ENCODE peak calls at places on chromosomes 16 and 17, in eight cellular contexts. V is mucosa of descending colon; K is CD4-positive, CD25-positive, alpha-beta regulatory T cell; M is sigmoid colon; P is ascending aorta; G is pancreas; O is IMR-90; X is upper lobe of left lung. R is an unnamed sample. For H3K4me1 and H3K36me3, the result is how much of the 10 kb centered on the place peaks cover.

GRCh38 chr17:31609331-31609730 is 217.9 kb downstream of the RAB11FIP4 start:
- DNase-seq in O (no peak), M (no peak), V (no peak), G (no peak), X (no peak), K (no peak), P (no peak), R (no peak)

GRCh38 chr16:84396537-84397008 is 28.2 kb downstream of the ATP2C2 start:
- DNase-seq in O (peak), V (no peak), M (no peak), K (no peak), G (no peak), X (peak), P (no peak), R (no peak)

GRCh38 chr16:14449334-14449733 is 180.7 kb downstream of the PARN start:
- DNase-seq in K (no peak), G (no peak), V (no peak), M (no peak), O (no peak), X (no peak), P (no peak), R (no peak)

GRCh38 chr16:84989791-84990620 is 21.3 kb downstream of the ZDHHC7 start:
- DNase-seq in K (no peak), V (no peak), P (no peak), G (no peak), M (no peak), X (no peak), O (no peak), R (no peak)

GRCh38 chr16:26643519-26643918 is 423.2 kb upstream of the C16orf82 start:
- DNase-seq in K (no peak), G (no peak), O (no peak), V (no peak), P (no peak), M (no peak), X (no peak), R (no peak)

GRCh38 chr16:66580605-66581209 is 1.4 kb downstream of the CMTM2 start:
- DNase-seq in V (no peak), X (no peak), P (no peak), G (no peak), M (no peak), K (no peak), O (peak), R (no peak)

GRCh38 chr16:85611455-85612190 is 1.5 kb upstream of the GSE1 start:
- DNase-seq in X (peak), V (peak), P (peak), M (peak), O (peak), G (peak), K (peak), R (peak)

GRCh38 chr16:30053376-30054015 is 12.1 kb upstream of the ALDOA start:
- DNase-seq in X (no peak), M (no peak), G (no peak), V (no peak), K (no peak), P (no peak), O (peak), R (no peak)

GRCh38 chr17:81814748-81815645 is 11.0 kb downstream of the GCGR start:
- DNase-seq in K (no peak), V (no peak), O (no peak), G (peak), P (no peak), M (no peak), X (no peak), R (no peak)

GRCh38 chr17:81599719-81600486 is 37.0 kb downstream of the NPLOC4 start:
- DNase-seq in X (no peak), V (peak), K (no peak), M (peak), O (peak), G (no peak), P (no peak), R (no peak)

GRCh38 chr17:50064253-50064991 is 8.5 kb downstream of the ITGA3 start:
- DNase-seq in X (peak), V (no peak), K (no peak), M (peak), G (no peak), O (peak), P (peak), R (no peak)

GRCh38 chr17:44108440-44109311 is 14.8 kb downstream of the HDAC5 start:
- DNase-seq in P (peak), G (peak), X (peak), V (peak), M (peak), K (no peak), O (peak), R (peak)

GRCh38 chr16:57805176-57805575 is 2.9 kb upstream of the KIFC3 start:
- DNase-seq in X (no peak), K (no peak), V (no peak), G (peak), P (no peak), M (no peak), O (no peak), R (no peak)

GRCh38 chr17:38719943-38720641 is 10.0 kb upstream of the CISD3 start:
- DNase-seq in P (no peak), V (peak), X (no peak), O (no peak), M (no peak), K (no peak), G (peak), R (no peak)

GRCh38 chr17:9195346-9195870 is 174.1 kb downstream of the NTN1 start:
- DNase-seq in M (no peak), X (no peak), G (no peak), O (no peak), P (no peak), K (no peak), V (no peak), R (no peak)

GRCh38 chr17:77700165-77700881 is 258.2 kb upstream of the TNRC6C start:
- DNase-seq in X (no peak), K (no peak), V (no peak), O (no peak), G (no peak), P (peak), M (no peak), R (peak)

GRCh38 chr17:63500548-63501390 is 22.4 kb upstream of the KCNH6 start:
- DNase-seq in P (no peak), V (no peak), K (no peak), M (no peak), O (no peak), X (no peak), G (no peak), R (no peak)

GRCh38 chr16:3008749-3009088 is 4.0 kb upstream of the CLDN9 start:
- DNase-seq in G (no peak), V (no peak), X (no peak), M (no peak), P (no peak), O (no peak), K (no peak), R (no peak)

GRCh38 chr17:75601057-75601987 is 13.7 kb downstream of the MYO15B start:
- DNase-seq in K (peak), P (no peak), O (peak), X (peak), V (peak), G (peak), M (peak), R (no peak)

GRCh38 chr17:5077781-5078105 is 524 bp upstream of the ZFP3 start:
- DNase-seq in V (no peak), X (no peak), O (no peak), G (no peak), K (no peak), M (no peak), P (no peak), R (no peak)

GRCh38 chr17:65685110-65685509 is 123.7 kb upstream of the AXIN2 start:
- DNase-seq in G (no peak), V (no peak), P (no peak), O (no peak), M (no peak), K (no peak), X (no peak), R (no peak)

GRCh38 chr16:20611350-20611902 is 35.3 kb upstream of the ACSM2B start:
- DNase-seq in V (no peak), X (peak), M (peak), O (no peak), P (peak), G (peak), K (no peak), R (no peak)

GRCh38 chr17:51000835-51001638 is 119.6 kb downstream of the SPAG9 start:
- DNase-seq in M (no peak), O (peak), G (no peak), K (peak), X (no peak), P (no peak), V (peak), R (no peak)

GRCh38 chr16:60127196-60127595 is 1393.1 kb upstream of the GOT2 start:
- DNase-seq in K (no peak), P (no peak), V (no peak), M (no peak), O (no peak), X (no peak), G (no peak), R (no peak)

GRCh38 chr16:80751167-80751566 is 53.2 kb downstream of the CDYL2 start:
- DNase-seq in M (no peak), X (peak), V (no peak), P (no peak), O (peak), G (no peak), K (no peak), R (no peak)

GRCh38 chr17:4492762-4493561 is 5.7 kb upstream of the SPNS2 start:
- DNase-seq in G (no peak), V (peak), O (peak), K (no peak), X (peak), M (no peak), P (no peak), R (no peak)

GRCh38 chr17:58960068-58960467 is 146.6 kb downstream of the TRIM37 start:
- DNase-seq in X (peak), V (peak), O (peak), M (no peak), K (no peak), G (no peak), P (no peak), R (no peak)

GRCh38 chr17:50177476-50177875 is 11.7 kb downstream of the SGCA start:
- DNase-seq in X (no peak), O (no peak), G (peak), V (no peak), P (no peak), M (no peak), K (no peak), R (no peak)

GRCh38 chr17:79942591-79943353 is 92.9 kb downstream of the TBC1D16 start:
- DNase-seq in K (no peak), P (peak), O (peak), M (peak), V (no peak), G (peak), X (peak), R (peak)

GRCh38 chr16:69329369-69330285 is 761 bp downstream of the PDF start:
- DNase-seq in O (no peak), X (no peak), G (peak), P (peak), M (peak), K (no peak), V (peak), R (no peak)

GRCh38 chr17:17963066-17963465 is 9.1 kb downstream of the TOM1L2 start:
- DNase-seq in M (no peak), O (no peak), K (no peak), G (no peak), P (no peak), V (no peak), X (no peak), R (no peak)

GRCh38 chr17:17964710-17965109 is 7.5 kb downstream of the TOM1L2 start:
- DNase-seq in V (no peak), M (no peak), P (no peak), G (no peak), O (no peak), X (no peak), K (no peak), R (no peak)

GRCh38 chr17:17965152-17965721 is 7.0 kb downstream of the TOM1L2 start:
- DNase-seq in P (no peak), K (no peak), O (no peak), V (no peak), X (no peak), G (no peak), M (no peak), R (no peak)

GRCh38 chr17:17963694-17964436 is 8.3 kb downstream of the TOM1L2 start:
- DNase-seq in X (no peak), M (no peak), V (no peak), O (no peak), K (no peak), P (no peak), G (no peak), R (no peak)

GRCh38 chr17:17966399-17966798 is 5.8 kb downstream of the TOM1L2 start:
- DNase-seq in V (no peak), G (no peak), X (no peak), P (no peak), O (no peak), M (no peak), K (no peak), R (no peak)
- H3K4me3 ChIP-seq in V (no peak), G (no peak), X (no peak), P (no peak), O (no peak), M (no peak), K (peak), R (no peak)

GRCh38 chr17:57916925-57917858 is 38.0 kb downstream of the CUEDC1 start:
- DNase-seq in M (no peak), K (no peak), P (no peak), G (no peak), V (no peak), O (no peak), X (peak), R (no peak)
- H3K4me1 ChIP-seq in M (half or more), K (under half), P (under half), G (under half), V (under half), O (under half), X (half or more), R (half or more)

GRCh38 chr17:45237686-45238085 is 16.0 kb downstream of the FMNL1 start:
- DNase-seq in O (no peak), P (no peak), K (no peak), V (no peak), M (no peak), X (no peak), G (no peak), R (no peak)
- H3K36me3 ChIP-seq in O (under half), P (under half), K (half or more), V (under half), M (under half), X (half or more), G (under half), R (under half)

GRCh38 chr16:67806428-67807147 is at the start of the genes RANBP10 and TSNAXIP1:
- DNase-seq in X (peak), V (peak), O (peak), K (peak), M (peak), G (peak), P (peak), R (peak)

GRCh38 chr16:67803894-67804293 is 2.5 kb downstream of the RANBP10 start:
- DNase-seq in K (no peak), M (no peak), X (no peak), O (no peak), V (no peak), P (no peak), G (no peak), R (no peak)

GRCh38 chr16:67805718-67806427 is 487 bp downstream of the RANBP10 start:
- DNase-seq in P (no peak), K (peak), M (no peak), X (peak), V (peak), G (peak), O (no peak), R (no peak)

GRCh38 chr16:67807148-67807682 is 526 bp downstream of the TSNAXIP1 start:
- DNase-seq in X (no peak), V (peak), P (no peak), K (no peak), M (no peak), G (no peak), O (no peak), R (no peak)

DNA sequence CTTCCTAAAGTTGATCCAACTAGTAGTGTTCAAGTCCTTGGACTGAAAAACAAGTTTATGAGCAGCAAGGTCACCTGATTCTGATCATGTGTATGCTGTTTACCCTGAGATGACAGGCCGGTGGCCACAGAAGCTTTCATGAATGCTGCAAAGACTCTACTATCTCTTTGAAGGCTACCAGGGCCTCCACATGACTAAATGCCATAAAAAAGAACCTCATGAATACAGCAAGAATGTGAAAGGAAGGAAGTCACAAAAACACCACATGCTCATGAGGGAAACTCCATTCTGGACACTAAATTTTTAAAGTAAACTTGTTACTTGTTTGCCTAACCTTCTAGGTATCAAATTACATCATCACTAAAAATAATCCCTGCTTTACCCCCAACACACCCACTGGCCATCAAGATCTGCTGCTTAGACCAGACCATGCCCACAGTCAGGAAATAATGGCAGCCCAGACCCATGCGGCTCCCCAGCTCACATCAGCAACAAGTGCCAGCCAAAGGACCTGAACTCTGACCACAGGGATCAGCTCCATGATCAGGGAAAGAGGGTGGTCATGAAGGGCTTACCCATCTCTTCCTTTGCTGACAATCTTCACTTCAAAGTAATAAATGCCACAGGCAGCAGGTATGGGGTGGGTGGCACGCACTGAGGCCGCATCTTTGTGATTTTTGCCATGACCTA is 1.4 kb downstream of the RANBP10 start:
- DNase-seq in P (no peak), O (peak), K (no peak), X (no peak), V (no peak), G (no peak), M (no peak), R (no peak)
- H3K4me3 ChIP-seq in P (peak), O (peak), K (peak), X (peak), V (no peak), G (peak), M (peak), R (peak)

GRCh38 chr17:17413821-17414220 is 63.0 kb upstream of the MED9 start:
- DNase-seq in O (no peak), G (no peak), M (peak), K (no peak), X (no peak), P (no peak), V (no peak), R (no peak)

GRCh38 chr17:17416400-17417360 is 60.1 kb upstream of the MED9 start:
- DNase-seq in M (peak), K (no peak), O (peak), V (peak), X (peak), G (no peak), P (no peak), R (no peak)

GRCh38 chr17:17416007-17416399 is 60.8 kb upstream of the MED9 start:
- DNase-seq in O (peak), V (peak), G (no peak), P (no peak), M (peak), X (peak), K (no peak), R (no peak)

GRCh38 chr17:17414316-17414937 is 62.4 kb upstream of the MED9 start:
- DNase-seq in V (no peak), O (peak), P (no peak), M (peak), G (no peak), X (no peak), K (no peak), R (no peak)

GRCh38 chr17:17415006-17415405 is 61.8 kb upstream of the MED9 start:
- DNase-seq in G (no peak), X (no peak), P (no peak), K (no peak), V (no peak), M (no peak), O (peak), R (no peak)
- H3K4me1 ChIP-seq in G (under half), X (under half), P (under half), K (under half), V (under half), M (under half), O (under half), R (half or more)

GRCh38 chr16:87708881-87709638 is 56.7 kb downstream of the KLHDC4 start:
- DNase-seq in O (no peak), M (no peak), K (no peak), P (no peak), V (no peak), G (peak), X (no peak), R (no peak)

GRCh38 chr16:87707714-87708113 is 58.1 kb downstream of the KLHDC4 start:
- DNase-seq in M (no peak), K (no peak), V (no peak), O (no peak), P (no peak), X (no peak), G (no peak), R (no peak)

GRCh38 chr16:87708181-87708580 is 57.6 kb downstream of the KLHDC4 start:
- DNase-seq in X (no peak), P (no peak), M (no peak), K (no peak), G (peak), V (no peak), O (no peak), R (no peak)

GRCh38 chr16:87710887-87711286 is 54.9 kb downstream of the KLHDC4 start:
- DNase-seq in V (no peak), P (no peak), M (no peak), O (no peak), K (no peak), G (no peak), X (no peak), R (peak)

GRCh38 chr16:87709677-87710076 is 56.1 kb downstream of the KLHDC4 start:
- DNase-seq in V (no peak), M (no peak), K (no peak), X (no peak), G (peak), O (no peak), P (no peak), R (no peak)
- H3K36me3 ChIP-seq in V (under half), M (under half), K (half or more), X (half or more), G (under half), O (under half), P (half or more), R (half or more)

R was measured in suprapubic skin.